ENCODE peak calls at places on chromosomes 13 and 19, in eight cellular contexts. One of them, this sample, is unnamed.

GRCh38 chr13:46995874-46996273 is 99.0 kb upstream of the HTR2A start:
- DNase-seq in cardiac fibroblast: no peak
- DNase-seq in kidney epithelial cell: no peak
- DNase-seq in fibroblast of lung: no peak
- DNase-seq in cardiac muscle cell: no peak
- DNase-seq in psoas muscle: no peak
- DNase-seq in BJ: no peak
- DNase-seq in fibroblast of mammary gland: no peak
- DNase-seq in this sample: peak

GRCh38 chr13:37495046-37495445 is 103.5 kb downstream of the POSTN start:
- DNase-seq in BJ: no peak
- DNase-seq in psoas muscle: no peak
- DNase-seq in kidney epithelial cell: no peak
- DNase-seq in fibroblast of lung: no peak
- DNase-seq in cardiac fibroblast: peak
- DNase-seq in cardiac muscle cell: no peak
- DNase-seq in fibroblast of mammary gland: peak
- DNase-seq in this sample: no peak

GRCh38 chr13:111027481-111028439 is 87.3 kb upstream of the ARHGEF7 start:
- DNase-seq in fibroblast of mammary gland: peak
- DNase-seq in fibroblast of lung: peak
- DNase-seq in cardiac muscle cell: no peak
- DNase-seq in BJ: no peak
- DNase-seq in cardiac fibroblast: peak
- DNase-seq in psoas muscle: no peak
- DNase-seq in kidney epithelial cell: no peak
- DNase-seq in this sample: no peak

GRCh38 chr13:73096173-73097117 is 37.6 kb downstream of the KLF5 start:
- DNase-seq in fibroblast of lung: no peak
- DNase-seq in fibroblast of mammary gland: peak
- DNase-seq in cardiac fibroblast: peak
- DNase-seq in cardiac muscle cell: no peak
- DNase-seq in kidney epithelial cell: no peak
- DNase-seq in BJ: no peak
- DNase-seq in psoas muscle: no peak
- DNase-seq in this sample: no peak

GRCh38 chr13:22061371-22061805 is 390.5 kb downstream of the FGF9 start:
- DNase-seq in fibroblast of lung: no peak
- DNase-seq in cardiac fibroblast: no peak
- DNase-seq in fibroblast of mammary gland: no peak
- DNase-seq in cardiac muscle cell: no peak
- DNase-seq in kidney epithelial cell: no peak
- DNase-seq in BJ: no peak
- DNase-seq in psoas muscle: no peak
- DNase-seq in this sample: peak

GRCh38 chr13:50801087-50801931 is 42.2 kb downstream of the DLEU7 start:
- DNase-seq in BJ: peak
- DNase-seq in cardiac muscle cell: peak
- DNase-seq in kidney epithelial cell: peak
- DNase-seq in fibroblast of mammary gland: peak
- DNase-seq in psoas muscle: no peak
- DNase-seq in fibroblast of lung: peak
- DNase-seq in cardiac fibroblast: peak
- DNase-seq in this sample: peak

GRCh38 chr19:18193388-18194207 is 580 bp downstream of the MPV17L2 start:
- DNase-seq in BJ: no peak
- DNase-seq in kidney epithelial cell: no peak
- DNase-seq in cardiac fibroblast: no peak
- DNase-seq in cardiac muscle cell: peak
- DNase-seq in fibroblast of mammary gland: peak
- DNase-seq in fibroblast of lung: no peak
- DNase-seq in psoas muscle: peak
- DNase-seq in this sample: no peak

GRCh38 chr19:49216076-49216475 is 58.5 kb downstream of the TRPM4 start:
- DNase-seq in psoas muscle: no peak
- DNase-seq in cardiac fibroblast: peak
- DNase-seq in fibroblast of mammary gland: peak
- DNase-seq in fibroblast of lung: no peak
- DNase-seq in cardiac muscle cell: no peak
- DNase-seq in BJ: no peak
- DNase-seq in kidney epithelial cell: no peak
- DNase-seq in this sample: no peak

GRCh38 chr19:44641460-44641859 is 2.2 kb upstream of the PVR start:
- DNase-seq in psoas muscle: no peak
- DNase-seq in fibroblast of lung: no peak
- DNase-seq in cardiac muscle cell: no peak
- DNase-seq in BJ: no peak
- DNase-seq in fibroblast of mammary gland: no peak
- DNase-seq in cardiac fibroblast: no peak
- DNase-seq in kidney epithelial cell: no peak
- DNase-seq in this sample: no peak

GRCh38 chr19:37334179-37335071 is 36.5 kb upstream of the ZNF527 start:
- DNase-seq in cardiac fibroblast: peak
- DNase-seq in kidney epithelial cell: peak
- DNase-seq in fibroblast of mammary gland: peak
- DNase-seq in cardiac muscle cell: peak
- DNase-seq in psoas muscle: peak
- DNase-seq in BJ: peak
- DNase-seq in fibroblast of lung: peak
- DNase-seq in this sample: peak
- TF ChIP-seq CTCF in cardiac fibroblast: no peak
- TF ChIP-seq CTCF in kidney epithelial cell: no peak
- TF ChIP-seq CTCF in fibroblast of mammary gland: no peak
- TF ChIP-seq CTCF in cardiac muscle cell: no peak
- TF ChIP-seq CTCF in psoas muscle: no peak
- TF ChIP-seq CTCF in BJ: no peak
- TF ChIP-seq CTCF in fibroblast of lung: no peak
- TF ChIP-seq CTCF in this sample: no peak

GRCh38 chr19:10587839-10588150 is 683 bp upstream of the AP1M2 start:
- DNase-seq in fibroblast of mammary gland: no peak
- DNase-seq in kidney epithelial cell: no peak
- DNase-seq in cardiac fibroblast: no peak
- DNase-seq in BJ: no peak
- DNase-seq in cardiac muscle cell: no peak
- DNase-seq in psoas muscle: no peak
- DNase-seq in fibroblast of lung: no peak
- DNase-seq in this sample: no peak

GRCh38 chr19:10586396-10586795 is 716 bp downstream of the AP1M2 start:
- DNase-seq in cardiac fibroblast: no peak
- DNase-seq in cardiac muscle cell: no peak
- DNase-seq in psoas muscle: no peak
- DNase-seq in kidney epithelial cell: no peak
- DNase-seq in BJ: no peak
- DNase-seq in fibroblast of mammary gland: no peak
- DNase-seq in fibroblast of lung: no peak
- DNase-seq in this sample: no peak

GRCh38 chr19:10583021-10583776 is 3.9 kb downstream of the AP1M2 start:
- DNase-seq in BJ: no peak
- DNase-seq in fibroblast of mammary gland: peak
- DNase-seq in fibroblast of lung: no peak
- DNase-seq in kidney epithelial cell: no peak
- DNase-seq in cardiac fibroblast: no peak
- DNase-seq in psoas muscle: no peak
- DNase-seq in cardiac muscle cell: no peak
- DNase-seq in this sample: no peak

GRCh38 chr19:10593148-10593547 is 6.0 kb upstream of the AP1M2 start:
- DNase-seq in cardiac muscle cell: no peak
- DNase-seq in cardiac fibroblast: no peak
- DNase-seq in psoas muscle: no peak
- DNase-seq in fibroblast of mammary gland: no peak
- DNase-seq in fibroblast of lung: no peak
- DNase-seq in kidney epithelial cell: no peak
- DNase-seq in BJ: no peak
- DNase-seq in this sample: no peak

GRCh38 chr19:10587022-10587838 is at the start of gene AP1M2:
- DNase-seq in cardiac fibroblast: no peak
- DNase-seq in psoas muscle: no peak
- DNase-seq in cardiac muscle cell: no peak
- DNase-seq in fibroblast of mammary gland: no peak
- DNase-seq in fibroblast of lung: no peak
- DNase-seq in BJ: no peak
- DNase-seq in kidney epithelial cell: no peak
- DNase-seq in this sample: no peak
- H3K4me3 ChIP-seq in cardiac fibroblast: no peak
- H3K4me3 ChIP-seq in psoas muscle: no peak
- H3K4me3 ChIP-seq in cardiac muscle cell: peak
- H3K4me3 ChIP-seq in fibroblast of mammary gland: no peak
- H3K4me3 ChIP-seq in fibroblast of lung: no peak
- H3K4me3 ChIP-seq in BJ: no peak
- H3K4me3 ChIP-seq in kidney epithelial cell: peak
- H3K4me3 ChIP-seq in this sample: no peak

GRCh38 chr13:94710881-94711560 is 1.3 kb downstream of the SOX21 start:
- DNase-seq in cardiac fibroblast: no peak
- DNase-seq in kidney epithelial cell: no peak
- DNase-seq in fibroblast of lung: no peak
- DNase-seq in BJ: no peak
- DNase-seq in psoas muscle: no peak
- DNase-seq in fibroblast of mammary gland: no peak
- DNase-seq in cardiac muscle cell: no peak
- DNase-seq in this sample: peak
- TF ChIP-seq CTCF in cardiac fibroblast: no peak
- TF ChIP-seq CTCF in kidney epithelial cell: no peak
- TF ChIP-seq CTCF in fibroblast of lung: no peak
- TF ChIP-seq CTCF in BJ: no peak
- TF ChIP-seq CTCF in psoas muscle: no peak
- TF ChIP-seq CTCF in fibroblast of mammary gland: no peak
- TF ChIP-seq CTCF in cardiac muscle cell: no peak
- TF ChIP-seq CTCF in this sample: peak

GRCh38 chr13:97281028-97281427 is 58.9 kb downstream of the MBNL2 start:
- DNase-seq in fibroblast of lung: no peak
- DNase-seq in cardiac fibroblast: no peak
- DNase-seq in psoas muscle: no peak
- DNase-seq in fibroblast of mammary gland: no peak
- DNase-seq in cardiac muscle cell: no peak
- DNase-seq in BJ: no peak
- DNase-seq in kidney epithelial cell: no peak
- DNase-seq in this sample: no peak

GRCh38 chr13:97280478-97280877 is 58.3 kb downstream of the MBNL2 start:
- DNase-seq in cardiac muscle cell: no peak
- DNase-seq in fibroblast of lung: no peak
- DNase-seq in fibroblast of mammary gland: no peak
- DNase-seq in cardiac fibroblast: no peak
- DNase-seq in psoas muscle: no peak
- DNase-seq in BJ: no peak
- DNase-seq in kidney epithelial cell: no peak
- DNase-seq in this sample: no peak

GRCh38 chr13:97279913-97280312 is 57.8 kb downstream of the MBNL2 start:
- DNase-seq in kidney epithelial cell: no peak
- DNase-seq in cardiac muscle cell: no peak
- DNase-seq in BJ: peak
- DNase-seq in psoas muscle: no peak
- DNase-seq in cardiac fibroblast: peak
- DNase-seq in fibroblast of mammary gland: peak
- DNase-seq in fibroblast of lung: peak
- DNase-seq in this sample: no peak

GRCh38 chr13:97278395-97279078 is 56.4 kb downstream of the MBNL2 start:
- DNase-seq in psoas muscle: no peak
- DNase-seq in cardiac muscle cell: no peak
- DNase-seq in fibroblast of mammary gland: peak
- DNase-seq in cardiac fibroblast: peak
- DNase-seq in fibroblast of lung: peak
- DNase-seq in kidney epithelial cell: no peak
- DNase-seq in BJ: no peak
- DNase-seq in this sample: no peak

GRCh38 chr13:97279079-97279411 is 56.9 kb downstream of the MBNL2 start:
- DNase-seq in fibroblast of lung: no peak
- DNase-seq in cardiac fibroblast: no peak
- DNase-seq in kidney epithelial cell: no peak
- DNase-seq in psoas muscle: no peak
- DNase-seq in fibroblast of mammary gland: no peak
- DNase-seq in cardiac muscle cell: no peak
- DNase-seq in BJ: no peak
- DNase-seq in this sample: no peak
- H3K4me3 ChIP-seq in fibroblast of lung: no peak
- H3K4me3 ChIP-seq in cardiac fibroblast: no peak
- H3K4me3 ChIP-seq in kidney epithelial cell: no peak
- H3K4me3 ChIP-seq in psoas muscle: no peak
- H3K4me3 ChIP-seq in fibroblast of mammary gland: no peak
- H3K4me3 ChIP-seq in cardiac muscle cell: no peak
- H3K4me3 ChIP-seq in BJ: no peak
- H3K4me3 ChIP-seq in this sample: no peak

This sample was measured in GM12865.